ENCODE peak calls at places on chromosomes 7 and 10, in nine cellular contexts. N is thyroid gland, K is testis, H is ovary, M is gastrocnemius medialis, I is transverse colon, P is adrenal gland, R is prostate gland, E is IMR-90. L is an unnamed sample. For H3K4me1, the result is how much of the 10 kb centered on the place peaks cover.

GRCh38 chr10:10785627-10786333 is 231.9 kb upstream of the CELF2 start:
- DNase-seq in E (peak), I (no peak), N (no peak), M (no peak), H (no peak), R (no peak), K (no peak), P (no peak), L (no peak)

GRCh38 chr7:37448057-37448636 is 517 bp downstream of the ELMO1 start:
- DNase-seq in P (no peak), M (no peak), E (no peak), I (peak), K (peak), N (peak), H (peak), R (no peak), L (no peak)

GRCh38 chr10:106571216-106571954 is 593.1 kb downstream of the SORCS1 start:
- DNase-seq in E (peak), R (no peak), N (peak), H (no peak), M (no peak), I (no peak), P (no peak), K (no peak), L (no peak)

GRCh38 chr10:78407009-78407711 is 373.5 kb downstream of the RPS24 start:
- DNase-seq in M (peak), R (peak), E (peak), K (peak), H (peak), N (peak), I (peak), P (peak), L (peak)

GRCh38 chr7:80924090-80924489 is 5.2 kb upstream of the SEMA3C start:
- DNase-seq in I (no peak), P (no peak), H (no peak), N (no peak), R (peak), E (no peak), K (no peak), M (no peak), L (no peak)

GRCh38 chr10:60101821-60102220 is 195.5 kb upstream of the CCDC6 start:
- DNase-seq in H (no peak), I (no peak), R (no peak), E (no peak), K (no peak), P (no peak), M (no peak), N (no peak), L (no peak)

GRCh38 chr10:103888113-103888841 is 29.7 kb downstream of the STN1 start:
- DNase-seq in H (peak), R (peak), M (peak), P (peak), E (peak), K (no peak), N (peak), I (peak), L (peak)

GRCh38 chr10:5737352-5737751 is 52.7 kb downstream of the TASOR2 start:
- DNase-seq in H (no peak), N (no peak), I (no peak), P (no peak), R (no peak), K (no peak), M (no peak), E (no peak), L (no peak)

GRCh38 chr10:31926154-31926553 is 2.5 kb downstream of the ARHGAP12 start:
- DNase-seq in R (no peak), I (no peak), P (no peak), N (no peak), K (no peak), H (no peak), E (no peak), M (no peak), L (no peak)

GRCh38 chr7:143882611-143883078 is 19.3 kb downstream of the TCAF1 start:
- DNase-seq in E (peak), M (peak), K (peak), H (peak), R (peak), I (peak), N (peak), P (peak), L (peak)

GRCh38 chr7:25926009-25926408 is 226.0 kb upstream of the NFE2L3 start:
- DNase-seq in P (peak), E (no peak), H (no peak), K (no peak), N (no peak), R (no peak), M (no peak), I (peak), L (no peak)

GRCh38 chr10:33820531-33820930 is 486.1 kb upstream of the NRP1 start:
- DNase-seq in K (no peak), P (no peak), N (no peak), I (no peak), H (no peak), M (no peak), R (no peak), E (no peak), L (no peak)

GRCh38 chr7:152467225-152467624 is 31.4 kb upstream of the KMT2C start:
- DNase-seq in H (no peak), N (no peak), E (no peak), P (no peak), I (no peak), M (no peak), K (no peak), R (no peak), L (no peak)

GRCh38 chr7:152462995-152463713 is 27.4 kb upstream of the KMT2C start:
- DNase-seq in M (no peak), K (peak), E (peak), H (no peak), P (peak), R (no peak), I (no peak), N (peak), L (peak)

GRCh38 chr7:152463714-152464311 is 28.0 kb upstream of the KMT2C start:
- DNase-seq in P (peak), M (peak), K (peak), H (peak), R (peak), E (peak), N (peak), I (peak), L (peak)

GRCh38 chr7:152465118-152465387 is 29.2 kb upstream of the KMT2C start:
- DNase-seq in I (no peak), N (no peak), P (no peak), K (no peak), M (no peak), H (no peak), E (no peak), R (no peak), L (no peak)

GRCh38 chr7:152464312-152465117 is 28.7 kb upstream of the KMT2C start:
- DNase-seq in H (peak), M (peak), P (peak), K (peak), I (peak), E (peak), N (peak), R (peak), L (peak)
- TF ChIP-seq POLR2A in H (peak), M (peak), P (peak), K (no peak), I (peak), E (no peak), N (no peak), R (no peak), L (peak)

GRCh38 chr10:50604049-50604640 is 19.6 kb downstream of the SGMS1 start:
- DNase-seq in R (no peak), K (no peak), I (no peak), M (no peak), P (peak), E (no peak), N (no peak), H (no peak), L (no peak)
- H3K4me1 ChIP-seq in R (under half), K (under half), I (under half), M (under half), P (half or more), E (under half), N (half or more), H (under half), L (under half)

GRCh38 chr7:46147871-46148270 is 226.8 kb upstream of the IGFBP3 start:
- DNase-seq in N (no peak), P (no peak), E (no peak), R (no peak), H (no peak), M (no peak), K (no peak), I (no peak), L (no peak)

GRCh38 chr7:46145412-46145811 is 224.3 kb upstream of the IGFBP3 start:
- DNase-seq in P (no peak), K (peak), I (no peak), E (peak), N (peak), R (no peak), M (peak), H (no peak), L (peak)

GRCh38 chr7:46150202-46150601 is 229.1 kb upstream of the IGFBP3 start:
- DNase-seq in K (no peak), H (no peak), P (no peak), R (no peak), I (no peak), E (no peak), N (no peak), M (no peak), L (no peak)

GRCh38 chr7:46143949-46144917 is 223.2 kb upstream of the IGFBP3 start:
- DNase-seq in E (no peak), H (no peak), I (no peak), K (no peak), N (no peak), R (no peak), M (no peak), P (no peak), L (no peak)

GRCh38 chr7:46146454-46147255 is 225.6 kb upstream of the IGFBP3 start:
- DNase-seq in R (no peak), H (no peak), P (no peak), M (no peak), N (peak), K (no peak), I (no peak), E (peak), L (no peak)
- H3K4me3 ChIP-seq in R (no peak), H (no peak), P (no peak), M (no peak), N (no peak), K (no peak), I (no peak), E (no peak), L (no peak)

GRCh38 chr10:91409069-91409868 is 875 bp upstream of the HECTD2 start:
- DNase-seq in R (peak), P (peak), K (peak), E (peak), I (peak), N (peak), H (peak), M (peak), L (peak)
- TF ChIP-seq POLR2A in R (peak), P (peak), K (no peak), E (peak), I (peak), N (peak), H (peak), M (peak), L (peak)

GRCh38 chr10:102779680-102780079 is 35.9 kb downstream of the WBP1L start:
- DNase-seq in R (no peak), P (no peak), M (peak), I (no peak), E (no peak), K (no peak), N (peak), H (no peak), L (no peak)

GRCh38 chr10:102776779-102777417 is 33.1 kb downstream of the WBP1L start:
- DNase-seq in H (peak), M (peak), P (peak), K (peak), I (peak), R (peak), N (peak), E (peak), L (peak)

GRCh38 chr10:102775973-102776669 is 32.4 kb downstream of the WBP1L start:
- DNase-seq in I (peak), E (peak), P (peak), M (peak), R (peak), H (peak), N (peak), K (peak), L (peak)

GRCh38 chr10:102778781-102779180 is 35.0 kb downstream of the WBP1L start:
- DNase-seq in E (no peak), R (no peak), K (no peak), I (no peak), M (no peak), P (no peak), H (no peak), N (no peak), L (no peak)

GRCh38 chr10:102777696-102778530 is 34.2 kb downstream of the WBP1L start:
- DNase-seq in I (no peak), P (no peak), K (no peak), E (no peak), N (no peak), M (peak), R (no peak), H (no peak), L (no peak)
- H3K4me1 ChIP-seq in I (under half), P (half or more), K (half or more), E (under half), N (half or more), M (half or more), R (half or more), H (half or more), L (under half)

GRCh38 chr7:104956753-104957450 is 57.1 kb upstream of the KMT2E start:
- DNase-seq in I (no peak), M (no peak), P (no peak), K (no peak), E (peak), H (no peak), N (no peak), R (no peak), L (no peak)
- H3K4me3 ChIP-seq in I (no peak), M (no peak), P (no peak), K (no peak), E (no peak), H (no peak), N (no peak), R (no peak), L (no peak)

DNA sequence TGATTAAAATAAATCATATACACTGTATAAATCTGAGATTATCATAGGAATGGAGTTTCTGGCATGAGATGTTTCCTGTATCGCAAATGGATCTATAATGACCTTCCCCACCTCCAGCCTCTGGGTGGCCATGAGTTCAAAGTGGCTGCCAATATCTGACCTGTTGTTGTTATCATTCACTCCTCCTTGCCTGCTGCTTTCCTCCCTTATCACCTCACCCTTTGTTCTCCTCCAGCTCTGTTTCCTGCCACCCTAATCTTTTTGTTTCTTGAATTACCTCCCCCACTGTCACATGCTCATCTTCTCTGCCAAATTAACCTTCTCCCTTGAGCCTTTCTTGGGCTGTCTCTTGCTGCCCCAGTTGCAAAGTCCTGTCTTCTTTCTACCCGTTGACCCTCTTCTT is 12.0 kb downstream of the SCD start:
- DNase-seq in H (no peak), R (no peak), I (no peak), P (no peak), E (no peak), M (no peak), N (no peak), K (peak), L (no peak)
- TF ChIP-seq POLR2A in H (no peak), R (no peak), I (no peak), P (no peak), E (no peak), M (no peak), N (no peak), K (no peak), L (no peak)

GRCh38 chr7:30899066-30899465 is 12.6 kb upstream of the AQP1 start:
- DNase-seq in H (no peak), R (no peak), I (no peak), K (no peak), P (no peak), M (no peak), N (no peak), E (no peak), L (no peak)

GRCh38 chr7:30899630-30900029 is 12.0 kb upstream of the AQP1 start:
- DNase-seq in E (no peak), M (no peak), R (no peak), N (no peak), K (no peak), H (no peak), I (no peak), P (no peak), L (no peak)

GRCh38 chr7:30897770-30898169 is 13.9 kb upstream of the AQP1 start:
- DNase-seq in I (no peak), P (no peak), R (no peak), E (no peak), H (no peak), M (no peak), K (no peak), N (no peak), L (no peak)

GRCh38 chr7:30896783-30897617 is 14.7 kb upstream of the AQP1 start:
- DNase-seq in E (no peak), H (no peak), P (peak), K (peak), I (no peak), M (no peak), R (no peak), N (no peak), L (no peak)

GRCh38 chr7:30898411-30898810 is 13.2 kb upstream of the AQP1 start:
- DNase-seq in E (no peak), H (no peak), N (no peak), P (no peak), I (no peak), R (no peak), K (peak), M (no peak), L (no peak)
- H3K4me1 ChIP-seq in E (under half), H (under half), N (under half), P (under half), I (under half), R (under half), K (under half), M (under half), L (under half)

DNA sequence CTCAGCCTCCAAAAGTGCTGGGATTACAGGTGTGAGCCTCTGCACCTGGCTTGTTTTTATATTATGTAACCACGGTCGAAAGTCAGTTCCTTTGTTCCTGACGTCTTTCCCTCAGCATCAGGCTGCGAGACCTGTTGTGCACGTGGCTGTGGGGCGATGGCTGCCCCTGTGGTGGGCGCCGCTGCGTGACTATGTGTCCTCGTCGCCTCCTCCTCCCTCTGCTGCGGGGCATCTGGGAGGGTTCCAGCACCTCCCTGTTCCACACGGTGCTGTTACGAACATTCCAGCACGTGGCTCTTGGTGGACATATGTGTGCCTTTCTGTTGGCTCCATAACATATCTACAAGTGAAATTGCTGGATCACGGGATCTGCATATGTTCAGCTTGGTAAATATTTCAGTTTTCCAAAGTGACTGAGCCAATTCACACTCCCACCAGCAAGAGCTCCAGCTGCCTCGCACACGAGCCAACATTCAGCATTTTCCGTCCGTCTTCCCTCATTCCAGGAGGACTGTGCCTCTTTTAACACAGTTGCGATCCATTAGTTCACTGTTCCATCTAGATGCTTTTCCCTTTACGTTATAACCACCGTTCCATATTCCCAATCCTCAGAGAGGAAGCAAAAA is 25.1 kb downstream of the SNX8 start:
- DNase-seq in E (no peak), H (no peak), R (no peak), N (no peak), I (no peak), M (no peak), P (no peak), K (no peak), L (no peak)
- H3K4me3 ChIP-seq in E (no peak), H (no peak), R (no peak), N (no peak), I (no peak), M (no peak), P (no peak), K (no peak), L (no peak)

DNA sequence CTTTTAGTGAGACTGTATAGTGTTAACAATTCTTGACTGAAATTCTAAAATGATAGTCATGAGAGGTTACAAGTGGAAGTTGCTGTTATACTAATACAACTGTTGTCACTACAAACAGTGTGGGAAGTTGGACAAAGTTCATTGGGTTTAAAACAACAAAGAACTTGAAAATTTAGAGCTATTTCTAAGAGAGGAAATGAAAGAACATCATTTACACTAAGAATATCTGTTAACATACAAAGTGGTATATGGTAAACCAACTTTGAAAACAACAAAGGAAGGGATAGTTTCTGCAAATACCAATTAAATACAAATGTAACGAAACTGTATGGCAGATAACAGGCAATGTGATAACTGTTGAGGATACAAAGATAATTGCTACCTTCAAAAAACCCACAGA is 11.6 kb downstream of the MTPN start:
- DNase-seq in R (no peak), E (no peak), H (no peak), P (no peak), K (no peak), M (no peak), I (no peak), N (no peak), L (no peak)
- TF ChIP-seq POLR2A in R (no peak), E (no peak), H (no peak), P (no peak), K (no peak), M (no peak), I (no peak), N (no peak), L (no peak)